ENCODE peak calls at places on chromosomes 3 and 15, in ten cellular contexts. F, J, I, L, E, T, B, O, P and S are unnamed samples.

GRCh38 chr3:142180761-142181362 is 31.5 kb upstream of the TFDP2 start:
- DNase-seq in F (peak), J (peak), I (peak), L (peak), E (no peak), T (peak), B (peak), O (peak), P (peak), S (peak)

GRCh38 chr3:95654567-95655362 is 1159.6 kb upstream of the EPHA6 start:
- DNase-seq in F (no peak), J (no peak), I (no peak), L (no peak), E (no peak), T (no peak), B (no peak), O (no peak), P (no peak), S (no peak)

GRCh38 chr3:21509706-21510105 is 241.3 kb downstream of the ZNF385D start:
- DNase-seq in F (no peak), J (peak), I (no peak), L (no peak), E (no peak), T (no peak), B (no peak), O (no peak), P (no peak), S (no peak)

GRCh38 chr3:55537563-55537962 is 50.5 kb upstream of the WNT5A start:
- DNase-seq in F (no peak), J (no peak), I (no peak), L (no peak), E (no peak), T (no peak), B (no peak), O (no peak), P (no peak), S (no peak)

GRCh38 chr15:40812721-40813425 is 5.6 kb upstream of the DNAJC17 start:
- DNase-seq in F (no peak), J (no peak), I (no peak), L (no peak), E (no peak), T (no peak), B (no peak), O (no peak), P (no peak), S (no peak)

GRCh38 chr3:1971780-1972179 is 126.9 kb upstream of the CNTN4 start:
- DNase-seq in F (no peak), J (no peak), I (no peak), L (no peak), E (no peak), T (no peak), B (no peak), O (no peak), P (peak), S (peak)

GRCh38 chr15:23038741-23039150 is 623 bp downstream of the TUBGCP5 start:
- DNase-seq in F (no peak), J (peak), I (no peak), L (no peak), E (no peak), T (no peak), B (peak), O (no peak), P (peak), S (peak)

GRCh38 chr15:53446376-53446775 is 313.1 kb downstream of the WDR72 start:
- DNase-seq in F (no peak), J (no peak), I (no peak), L (peak), E (no peak), T (no peak), B (no peak), O (peak), P (no peak), S (no peak)

GRCh38 chr3:69724722-69725435 is 14.4 kb upstream of the MITF start:
- DNase-seq in F (peak), J (no peak), I (no peak), L (no peak), E (no peak), T (no peak), B (no peak), O (no peak), P (peak), S (peak)

GRCh38 chr15:58052334-58052733 is 13.2 kb downstream of the ALDH1A2 start:
- DNase-seq in F (no peak), J (no peak), I (no peak), L (no peak), E (no peak), T (no peak), B (no peak), O (no peak), P (no peak), S (no peak)

GRCh38 chr3:169813757-169814517 is 1.2 kb upstream of the LRRC34 start:
- DNase-seq in F (peak), J (no peak), I (peak), L (peak), E (peak), T (no peak), B (no peak), O (peak), P (no peak), S (no peak)

DNA sequence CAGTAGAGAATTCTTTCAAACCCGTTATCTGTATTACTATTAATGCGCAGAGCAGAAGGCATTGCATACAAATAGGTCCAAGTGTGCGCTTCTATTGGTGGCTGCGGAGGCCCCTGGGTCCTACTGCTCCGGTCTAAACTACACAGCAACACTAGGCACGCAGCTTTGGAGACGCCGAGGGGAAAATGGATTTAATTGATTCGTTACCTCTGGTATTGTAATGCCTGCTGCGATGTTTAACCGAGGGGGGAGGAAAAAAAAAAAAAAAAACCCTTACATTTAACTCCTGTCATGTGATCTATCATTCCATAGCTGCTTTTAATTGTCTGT is at the start of gene ROBO1:
- DNase-seq in F (peak), J (peak), I (no peak), L (no peak), E (no peak), T (no peak), B (peak), O (no peak), P (peak), S (no peak)
- H3K4me3 ChIP-seq in F (peak), J (no peak), I (peak), L (no peak), E (no peak), T (peak), B (peak), O (peak), P (peak), S (no peak)

DNA sequence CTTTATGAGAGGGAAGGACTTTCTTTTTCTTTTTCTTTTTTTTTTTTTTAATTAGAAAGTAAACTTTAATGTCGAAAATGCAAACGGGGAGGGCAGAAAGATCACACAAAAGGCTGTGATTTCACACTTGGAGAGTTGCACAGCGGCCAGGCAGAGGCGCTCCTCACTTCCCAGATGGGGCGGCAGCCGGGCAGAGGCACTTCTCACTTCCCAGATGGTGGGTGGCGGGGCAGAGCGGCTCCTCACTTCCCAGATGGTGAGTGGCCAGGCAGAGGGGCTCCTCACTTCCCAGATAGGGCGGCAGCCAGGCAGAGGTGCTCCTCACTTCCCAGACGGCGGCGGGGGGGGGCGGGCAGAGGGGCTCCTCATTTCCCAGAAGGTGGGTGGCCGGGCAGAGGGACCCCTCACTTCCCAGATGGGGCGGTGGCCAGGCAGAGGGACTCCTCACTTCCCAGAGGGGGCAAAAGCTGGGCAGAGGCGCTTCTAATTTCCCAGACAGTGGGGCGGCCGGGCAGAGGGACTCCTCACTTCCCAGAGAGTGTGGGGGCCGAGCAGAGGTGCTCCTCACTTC is 88.6 kb downstream of the ATP2B2 start:
- DNase-seq in F (peak), J (no peak), I (no peak), L (no peak), E (no peak), T (no peak), B (no peak), O (no peak), P (no peak), S (no peak)
- TF ChIP-seq CTCF in F (no peak), J (no peak), I (no peak), L (no peak), E (no peak), T (no peak), B (no peak), O (no peak), P (no peak), S (no peak)

GRCh38 chr3:15795563-15796308 is 2.0 kb downstream of the ANKRD28 start:
- DNase-seq in F (no peak), J (peak), I (no peak), L (no peak), E (no peak), T (no peak), B (peak), O (no peak), P (peak), S (peak)

GRCh38 chr3:15794842-15795562 is 2.8 kb downstream of the ANKRD28 start:
- DNase-seq in F (no peak), J (peak), I (no peak), L (no peak), E (no peak), T (no peak), B (peak), O (no peak), P (no peak), S (peak)

GRCh38 chr3:15796331-15796730 is 1.4 kb downstream of the ANKRD28 start:
- DNase-seq in F (no peak), J (no peak), I (no peak), L (no peak), E (no peak), T (no peak), B (no peak), O (no peak), P (no peak), S (peak)

GRCh38 chr3:15796771-15797599 is 794 bp downstream of the ANKRD28 start:
- DNase-seq in F (peak), J (peak), I (no peak), L (no peak), E (no peak), T (no peak), B (peak), O (no peak), P (peak), S (peak)

DNA sequence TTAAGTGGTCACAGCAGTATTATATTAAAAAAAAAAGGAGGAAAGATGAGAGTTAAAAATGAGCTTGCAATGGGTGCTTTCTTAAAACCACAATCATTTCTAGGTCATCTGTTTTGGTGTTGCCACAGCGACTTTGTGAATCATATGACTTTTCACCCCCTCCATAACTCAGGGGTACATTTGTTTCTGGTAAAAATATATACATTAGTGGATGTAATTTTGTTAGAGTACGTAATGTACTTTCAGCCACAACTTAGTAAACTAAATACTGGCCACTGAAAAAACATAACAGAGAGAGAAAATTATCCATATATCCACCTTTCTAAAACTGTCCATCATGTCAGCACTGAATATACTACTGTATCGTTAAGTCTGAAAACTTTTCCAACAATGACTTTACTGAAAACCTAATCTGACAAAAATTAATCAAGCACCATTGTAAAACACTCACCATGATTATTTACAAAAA is 3.4 kb downstream of the ANKRD28 start:
- DNase-seq in F (no peak), J (peak), I (no peak), L (no peak), E (no peak), T (no peak), B (peak), O (no peak), P (peak), S (peak)
- H3K4me3 ChIP-seq in F (no peak), J (peak), I (peak), L (no peak), E (no peak), T (peak), B (peak), O (peak), P (peak), S (peak)

GRCh38 chr3:196232154-196232881 is 16.0 kb downstream of the SLC51A start:
- DNase-seq in F (no peak), J (no peak), I (no peak), L (no peak), E (no peak), T (no peak), B (no peak), O (no peak), P (no peak), S (no peak)

GRCh38 chr3:196225086-196225485 is 8.8 kb downstream of the SLC51A start:
- DNase-seq in F (no peak), J (no peak), I (no peak), L (no peak), E (no peak), T (no peak), B (no peak), O (no peak), P (no peak), S (no peak)

GRCh38 chr3:196227086-196227485 is 10.8 kb downstream of the SLC51A start:
- DNase-seq in F (no peak), J (no peak), I (no peak), L (no peak), E (no peak), T (no peak), B (no peak), O (no peak), P (no peak), S (no peak)

GRCh38 chr3:196225763-196226364 is 9.5 kb downstream of the SLC51A start:
- DNase-seq in F (no peak), J (no peak), I (no peak), L (no peak), E (no peak), T (no peak), B (no peak), O (no peak), P (no peak), S (no peak)

GRCh38 chr3:196227629-196228493 is 11.5 kb downstream of the SLC51A start:
- DNase-seq in F (peak), J (peak), I (peak), L (peak), E (no peak), T (no peak), B (no peak), O (no peak), P (peak), S (peak)
- TF ChIP-seq CTCF in F (no peak), J (no peak), I (no peak), L (no peak), E (no peak), T (no peak), B (no peak), O (no peak), P (no peak), S (no peak)

DNA sequence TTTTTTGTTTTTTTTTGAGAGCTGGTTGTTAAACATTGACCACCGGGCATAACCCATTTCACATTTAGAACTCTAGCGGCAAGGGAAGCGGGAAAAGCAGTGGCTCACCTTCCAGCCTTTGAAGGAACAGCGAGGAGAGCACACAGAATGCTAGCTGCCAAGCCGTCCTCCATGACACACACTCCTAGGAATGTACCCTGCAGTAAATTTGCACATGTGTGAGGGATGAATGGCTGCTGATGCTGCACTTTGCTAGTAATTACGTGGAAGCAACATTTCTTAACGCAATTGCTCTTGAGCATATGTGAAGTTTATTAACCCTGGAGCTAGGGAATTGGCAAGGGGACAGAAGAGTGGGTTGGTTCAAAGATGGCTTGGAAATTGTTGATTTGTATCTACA is 123.7 kb downstream of the CHSY1 start:
- DNase-seq in F (peak), J (peak), I (no peak), L (no peak), E (no peak), T (no peak), B (peak), O (no peak), P (peak), S (peak)
- H3K4me3 ChIP-seq in F (no peak), J (no peak), I (no peak), L (no peak), E (no peak), T (no peak), B (no peak), O (no peak), P (peak), S (no peak)

GRCh38 chr3:51306093-51306492 is 79.0 kb upstream of the MANF start:
- DNase-seq in F (no peak), J (no peak), I (no peak), L (no peak), E (no peak), T (no peak), B (no peak), O (no peak), P (no peak), S (no peak)

GRCh38 chr3:51307458-51307857 is 77.6 kb upstream of the MANF start:
- DNase-seq in F (no peak), J (no peak), I (no peak), L (peak), E (no peak), T (no peak), B (no peak), O (no peak), P (no peak), S (no peak)

GRCh38 chr3:51304230-51304629 is 80.9 kb upstream of the MANF start:
- DNase-seq in F (peak), J (no peak), I (no peak), L (no peak), E (no peak), T (no peak), B (no peak), O (no peak), P (no peak), S (no peak)
- TF ChIP-seq CTCF in F (no peak), J (no peak), I (no peak), L (no peak), E (no peak), T (no peak), B (no peak), O (no peak), P (no peak), S (no peak)

GRCh38 chr15:99818872-99819271 is 85.6 kb upstream of the LYSMD4 start:
- DNase-seq in F (no peak), J (no peak), I (no peak), L (no peak), E (no peak), T (no peak), B (no peak), O (no peak), P (no peak), S (no peak)
- H3K4me3 ChIP-seq in F (no peak), J (no peak), I (no peak), L (no peak), E (no peak), T (no peak), B (no peak), O (no peak), P (no peak), S (no peak)